ENCODE peak calls at places on chromosomes 13 and 19, in ten cellular contexts. One of them, this sample, is unnamed.

GRCh38 chr13:65592757-65593156 is 1637.4 kb downstream of the PCDH9 start:
- DNase-seq in aorta: no peak
- DNase-seq in H1: no peak
- DNase-seq in RWPE2: no peak
- DNase-seq in pancreas: no peak
- DNase-seq in CD8-positive, alpha-beta memory T cell: no peak
- DNase-seq in ovary: no peak
- DNase-seq in MG63: no peak
- DNase-seq in adipocyte: peak; percentile 71
- DNase-seq in right lobe of liver: no peak
- DNase-seq in this sample: no peak

GRCh38 chr13:52994051-52994450 is 34.6 kb upstream of the OLFM4 start:
- DNase-seq in ovary: no peak
- DNase-seq in CD8-positive, alpha-beta memory T cell: no peak
- DNase-seq in adipocyte: no peak
- DNase-seq in H1: no peak
- DNase-seq in MG63: no peak
- DNase-seq in right lobe of liver: no peak
- DNase-seq in aorta: no peak
- DNase-seq in RWPE2: no peak
- DNase-seq in pancreas: no peak
- DNase-seq in this sample: no peak

GRCh38 chr13:71866173-71867091 is 572 bp downstream of the DACH1 start:
- DNase-seq in pancreas: peak; percentile 65
- DNase-seq in aorta: peak; percentile 67
- DNase-seq in MG63: no peak
- DNase-seq in H1: peak; percentile 69
- DNase-seq in RWPE2: peak; percentile 33
- DNase-seq in right lobe of liver: peak; percentile 47
- DNase-seq in CD8-positive, alpha-beta memory T cell: no peak
- DNase-seq in ovary: no peak
- DNase-seq in adipocyte: peak; percentile 24
- DNase-seq in this sample: no peak

GRCh38 chr19:51097166-51097736 is 11.0 kb downstream of the CTU1 start:
- DNase-seq in H1: peak; percentile 89
- DNase-seq in right lobe of liver: peak; percentile 68
- DNase-seq in aorta: peak; percentile 91
- DNase-seq in pancreas: no peak
- DNase-seq in MG63: peak; percentile 62
- DNase-seq in RWPE2: no peak
- DNase-seq in ovary: peak; percentile 73
- DNase-seq in CD8-positive, alpha-beta memory T cell: peak; percentile 33
- DNase-seq in adipocyte: peak; percentile 68
- DNase-seq in this sample: peak; percentile 58

GRCh38 chr13:110138009-110138699 is 168.8 kb downstream of the COL4A1 start:
- DNase-seq in adipocyte: peak; percentile 86
- DNase-seq in H1: no peak
- DNase-seq in aorta: peak; percentile 95
- DNase-seq in CD8-positive, alpha-beta memory T cell: no peak
- DNase-seq in ovary: peak; percentile 39
- DNase-seq in pancreas: peak; percentile 74
- DNase-seq in right lobe of liver: peak; percentile 64
- DNase-seq in MG63: peak; percentile 69
- DNase-seq in RWPE2: no peak
- DNase-seq in this sample: peak; percentile 84

GRCh38 chr13:36157475-36157874 is 26.3 kb upstream of the DCLK1 start:
- DNase-seq in ovary: no peak
- DNase-seq in right lobe of liver: no peak
- DNase-seq in adipocyte: no peak
- DNase-seq in MG63: no peak
- DNase-seq in aorta: no peak
- DNase-seq in CD8-positive, alpha-beta memory T cell: no peak
- DNase-seq in RWPE2: no peak
- DNase-seq in H1: no peak
- DNase-seq in pancreas: no peak
- DNase-seq in this sample: no peak

GRCh38 chr13:109809216-109809890 is 23.0 kb upstream of the IRS2 start:
- DNase-seq in H1: no peak
- DNase-seq in pancreas: no peak
- DNase-seq in CD8-positive, alpha-beta memory T cell: no peak
- DNase-seq in RWPE2: no peak
- DNase-seq in ovary: no peak
- DNase-seq in right lobe of liver: no peak
- DNase-seq in aorta: no peak
- DNase-seq in adipocyte: no peak
- DNase-seq in MG63: no peak
- DNase-seq in this sample: peak; percentile 56

GRCh38 chr13:99421758-99422555 is 79.3 kb upstream of the TM9SF2 start:
- DNase-seq in adipocyte: no peak
- DNase-seq in CD8-positive, alpha-beta memory T cell: peak; percentile 33
- DNase-seq in ovary: no peak
- DNase-seq in H1: no peak
- DNase-seq in MG63: no peak
- DNase-seq in RWPE2: no peak
- DNase-seq in pancreas: no peak
- DNase-seq in aorta: no peak
- DNase-seq in right lobe of liver: peak; percentile 19
- DNase-seq in this sample: peak; percentile 64

GRCh38 chr13:102392810-102393209 is 9.0 kb downstream of the FGF14 start:
- DNase-seq in CD8-positive, alpha-beta memory T cell: no peak
- DNase-seq in ovary: no peak
- DNase-seq in right lobe of liver: no peak
- DNase-seq in MG63: no peak
- DNase-seq in H1: no peak
- DNase-seq in pancreas: no peak
- DNase-seq in RWPE2: no peak
- DNase-seq in adipocyte: no peak
- DNase-seq in aorta: no peak
- DNase-seq in this sample: no peak

GRCh38 chr13:30312859-30313258 is 5.5 kb upstream of the KATNAL1 start:
- DNase-seq in H1: no peak
- DNase-seq in pancreas: no peak
- DNase-seq in MG63: no peak
- DNase-seq in right lobe of liver: no peak
- DNase-seq in adipocyte: peak; percentile 11
- DNase-seq in ovary: no peak
- DNase-seq in RWPE2: no peak
- DNase-seq in CD8-positive, alpha-beta memory T cell: no peak
- DNase-seq in aorta: no peak
- DNase-seq in this sample: no peak

GRCh38 chr13:30314562-30314961 is 7.2 kb upstream of the KATNAL1 start:
- DNase-seq in CD8-positive, alpha-beta memory T cell: no peak
- DNase-seq in aorta: no peak
- DNase-seq in adipocyte: no peak
- DNase-seq in H1: no peak
- DNase-seq in right lobe of liver: no peak
- DNase-seq in pancreas: no peak
- DNase-seq in ovary: no peak
- DNase-seq in RWPE2: no peak
- DNase-seq in MG63: no peak
- DNase-seq in this sample: no peak

GRCh38 chr13:30318026-30318425 is 10.7 kb upstream of the KATNAL1 start:
- DNase-seq in aorta: no peak
- DNase-seq in ovary: no peak
- DNase-seq in H1: no peak
- DNase-seq in MG63: no peak
- DNase-seq in pancreas: no peak
- DNase-seq in right lobe of liver: peak; percentile 68
- DNase-seq in CD8-positive, alpha-beta memory T cell: no peak
- DNase-seq in RWPE2: no peak
- DNase-seq in adipocyte: no peak
- DNase-seq in this sample: no peak

GRCh38 chr13:30314069-30314468 is 6.7 kb upstream of the KATNAL1 start:
- DNase-seq in right lobe of liver: no peak
- DNase-seq in MG63: no peak
- DNase-seq in adipocyte: no peak
- DNase-seq in pancreas: no peak
- DNase-seq in ovary: no peak
- DNase-seq in H1: no peak
- DNase-seq in CD8-positive, alpha-beta memory T cell: no peak
- DNase-seq in RWPE2: no peak
- DNase-seq in aorta: no peak
- DNase-seq in this sample: no peak

GRCh38 chr13:30313307-30313706 is 6.0 kb upstream of the KATNAL1 start:
- DNase-seq in H1: no peak
- DNase-seq in right lobe of liver: no peak
- DNase-seq in CD8-positive, alpha-beta memory T cell: no peak
- DNase-seq in aorta: no peak
- DNase-seq in adipocyte: peak; percentile 21
- DNase-seq in pancreas: no peak
- DNase-seq in ovary: no peak
- DNase-seq in RWPE2: no peak
- DNase-seq in MG63: no peak
- DNase-seq in this sample: no peak
- H3K4me3 ChIP-seq in H1: no peak overlapping the region
- H3K4me3 ChIP-seq in right lobe of liver: no peak overlapping the region
- H3K4me3 ChIP-seq in CD8-positive, alpha-beta memory T cell: no peak overlapping the region
- H3K4me3 ChIP-seq in aorta: no peak overlapping the region
- H3K4me3 ChIP-seq in adipocyte: no peak overlapping the region
- H3K4me3 ChIP-seq in pancreas: no peak overlapping the region
- H3K4me3 ChIP-seq in ovary: no peak overlapping the region
- H3K4me3 ChIP-seq in RWPE2: no peak overlapping the region
- H3K4me3 ChIP-seq in MG63: no peak overlapping the region
- H3K4me3 ChIP-seq in this sample: no peak overlapping the region

GRCh38 chr19:42291437-42291815 is 10.5 kb upstream of the PRR19 start:
- DNase-seq in ovary: no peak
- DNase-seq in adipocyte: no peak
- DNase-seq in aorta: no peak
- DNase-seq in MG63: no peak
- DNase-seq in CD8-positive, alpha-beta memory T cell: no peak
- DNase-seq in RWPE2: no peak
- DNase-seq in H1: no peak
- DNase-seq in pancreas: no peak
- DNase-seq in right lobe of liver: no peak
- DNase-seq in this sample: no peak

GRCh38 chr19:42292042-42292960 is 9.6 kb upstream of the PRR19 start:
- DNase-seq in pancreas: peak; percentile 74
- DNase-seq in MG63: no peak
- DNase-seq in RWPE2: no peak
- DNase-seq in aorta: no peak
- DNase-seq in H1: no peak
- DNase-seq in CD8-positive, alpha-beta memory T cell: no peak
- DNase-seq in adipocyte: no peak
- DNase-seq in ovary: no peak
- DNase-seq in right lobe of liver: no peak
- DNase-seq in this sample: no peak

GRCh38 chr19:42290136-42290522 is 11.8 kb upstream of the PRR19 start:
- DNase-seq in right lobe of liver: no peak
- DNase-seq in CD8-positive, alpha-beta memory T cell: no peak
- DNase-seq in aorta: no peak
- DNase-seq in adipocyte: no peak
- DNase-seq in RWPE2: no peak
- DNase-seq in pancreas: no peak
- DNase-seq in ovary: no peak
- DNase-seq in H1: peak; percentile 50
- DNase-seq in MG63: no peak
- DNase-seq in this sample: no peak

GRCh38 chr19:42289556-42290041 is 12.3 kb upstream of the PRR19 start:
- DNase-seq in RWPE2: no peak
- DNase-seq in MG63: no peak
- DNase-seq in CD8-positive, alpha-beta memory T cell: no peak
- DNase-seq in H1: no peak
- DNase-seq in adipocyte: no peak
- DNase-seq in right lobe of liver: no peak
- DNase-seq in pancreas: no peak
- DNase-seq in aorta: no peak
- DNase-seq in ovary: no peak
- DNase-seq in this sample: no peak

DNA sequence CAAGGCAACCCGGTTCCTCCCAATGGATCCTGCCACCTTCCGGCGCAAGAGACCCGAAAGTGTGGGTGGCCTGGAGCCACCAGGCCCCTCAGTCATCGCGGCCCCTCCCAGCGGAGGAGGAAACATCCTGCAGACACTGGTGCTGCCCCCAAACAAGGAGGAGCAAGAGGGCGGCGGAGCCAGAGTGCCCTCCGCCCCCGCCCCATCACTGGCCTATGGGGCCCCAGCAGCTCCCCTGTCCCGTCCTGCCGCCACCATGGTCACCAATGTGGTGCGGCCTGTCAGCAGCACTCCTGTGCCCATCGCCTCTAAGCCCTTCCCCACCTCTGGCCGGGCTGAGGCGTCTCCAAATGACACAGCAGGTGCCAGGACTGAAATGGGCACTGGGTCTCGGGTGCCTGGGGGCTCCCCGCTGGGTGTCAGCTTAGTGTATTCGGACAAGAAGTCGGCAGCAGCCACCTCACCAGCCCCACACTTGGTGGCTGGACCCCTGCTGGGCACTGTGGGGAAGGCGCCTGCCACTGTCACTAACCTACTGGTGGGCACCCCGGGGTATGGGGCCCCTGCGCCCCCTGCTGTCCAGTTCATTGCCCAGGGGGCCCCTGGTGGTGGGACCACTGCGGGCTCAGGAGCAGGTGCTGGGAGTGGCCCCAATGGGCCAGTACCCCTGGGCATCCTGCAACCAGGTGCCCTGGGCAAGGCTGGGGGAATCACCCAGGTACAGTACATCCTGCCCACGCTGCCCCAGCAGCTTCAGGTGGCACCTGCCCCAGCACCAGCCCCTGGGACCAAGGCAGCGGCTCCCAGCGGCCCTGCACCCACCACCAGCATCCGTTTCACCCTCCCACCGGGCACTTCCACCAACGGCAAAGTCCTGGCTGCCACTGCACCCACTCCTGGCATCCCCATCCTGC is 11.2 kb upstream of the PRR19 start:
- DNase-seq in adipocyte: peak; percentile 32
- DNase-seq in MG63: peak; percentile 46
- DNase-seq in aorta: no peak
- DNase-seq in right lobe of liver: peak; percentile 47
- DNase-seq in RWPE2: no peak
- DNase-seq in H1: peak; percentile 62
- DNase-seq in pancreas: peak; percentile 75
- DNase-seq in ovary: no peak
- DNase-seq in CD8-positive, alpha-beta memory T cell: peak; percentile 62
- DNase-seq in this sample: peak; percentile 76
- H3K36me3 ChIP-seq in adipocyte: peaks cover 86% of the 10 kb centered on the region
- H3K36me3 ChIP-seq in MG63: peaks cover 92% of the 10 kb centered on the region
- H3K36me3 ChIP-seq in aorta: no peaks in the 10 kb centered on the region
- H3K36me3 ChIP-seq in right lobe of liver: peaks cover 58% of the 10 kb centered on the region
- H3K36me3 ChIP-seq in RWPE2: peaks cover 75% of the 10 kb centered on the region
- H3K36me3 ChIP-seq in H1: peaks cover 66% of the 10 kb centered on the region
- H3K36me3 ChIP-seq in pancreas: peaks cover 54% of the 10 kb centered on the region
- H3K36me3 ChIP-seq in ovary: no peaks in the 10 kb centered on the region
- H3K36me3 ChIP-seq in CD8-positive, alpha-beta memory T cell: peaks cover 20% of the 10 kb centered on the region
- H3K36me3 ChIP-seq in this sample: peaks cover 87% of the 10 kb centered on the region

GRCh38 chr19:14530505-14530904 is 1.1 kb downstream of the TECR start:
- DNase-seq in CD8-positive, alpha-beta memory T cell: no peak
- DNase-seq in MG63: no peak
- DNase-seq in aorta: no peak
- DNase-seq in ovary: no peak
- DNase-seq in H1: no peak
- DNase-seq in adipocyte: no peak
- DNase-seq in pancreas: no peak
- DNase-seq in right lobe of liver: no peak
- DNase-seq in RWPE2: no peak
- DNase-seq in this sample: no peak
- H3K4me3 ChIP-seq in CD8-positive, alpha-beta memory T cell: peak overlapping the region; percentile 97
- H3K4me3 ChIP-seq in MG63: peak overlapping the region; percentile 93
- H3K4me3 ChIP-seq in aorta: no peak overlapping the region
- H3K4me3 ChIP-seq in ovary: peak overlapping the region; percentile 83
- H3K4me3 ChIP-seq in H1: peak overlapping the region; percentile 86
- H3K4me3 ChIP-seq in adipocyte: peak overlapping the region; percentile 98
- H3K4me3 ChIP-seq in pancreas: peak overlapping the region; percentile 53
- H3K4me3 ChIP-seq in right lobe of liver: no peak overlapping the region
- H3K4me3 ChIP-seq in RWPE2: peak overlapping the region; percentile 60
- H3K4me3 ChIP-seq in this sample: peak overlapping the region; percentile 62

GRCh38 chr13:73779881-73780280 is 354.3 kb downstream of the KLF12 start:
- DNase-seq in aorta: no peak
- DNase-seq in H1: no peak
- DNase-seq in CD8-positive, alpha-beta memory T cell: no peak
- DNase-seq in RWPE2: no peak
- DNase-seq in pancreas: no peak
- DNase-seq in ovary: no peak
- DNase-seq in adipocyte: no peak
- DNase-seq in right lobe of liver: no peak
- DNase-seq in MG63: no peak
- DNase-seq in this sample: no peak
- H3K36me3 ChIP-seq in aorta: peaks cover 3% of the 10 kb centered on the region
- H3K36me3 ChIP-seq in H1: no peaks in the 10 kb centered on the region
- H3K36me3 ChIP-seq in CD8-positive, alpha-beta memory T cell: no peaks in the 10 kb centered on the region
- H3K36me3 ChIP-seq in RWPE2: no peaks in the 10 kb centered on the region
- H3K36me3 ChIP-seq in pancreas: no peaks in the 10 kb centered on the region
- H3K36me3 ChIP-seq in ovary: no peaks in the 10 kb centered on the region
- H3K36me3 ChIP-seq in adipocyte: no peaks in the 10 kb centered on the region
- H3K36me3 ChIP-seq in right lobe of liver: no peaks in the 10 kb centered on the region
- H3K36me3 ChIP-seq in MG63: no peaks in the 10 kb centered on the region
- H3K36me3 ChIP-seq in this sample: no peaks in the 10 kb centered on the region

This sample was measured in SJSA1.